ENCODE peak calls at places on chromosomes 7 and 10, in nine cellular contexts. Z is LHCN-M2; I is retina; O is AG08395; M is stimulated activated CD4-positive, alpha-beta T cell treated with anti-CD3 and anti-CD28 coated beads, Interleukin-12 subunit alpha, Interleukin-12 subunit beta, amount 100 ng/mL, for 4 hours; T is kidney glomerular epithelial cell; R is tibial artery; Q is hepatocyte; F is T1000. H is an unnamed sample.

GRCh38 chr7:37663693-37664092 is 19.9 kb upstream of the GPR141 start:
- DNase-seq in R (peak), O (no peak), M (no peak), Q (no peak), I (no peak), F (no peak), T (no peak), Z (no peak), H (no peak)

GRCh38 chr10:7436490-7437100 is 25.8 kb upstream of the SFMBT2 start:
- DNase-seq in R (no peak), Z (no peak), F (no peak), I (no peak), Q (no peak), O (no peak), M (no peak), T (no peak), H (no peak)

GRCh38 chr7:12594122-12594897 is 23.8 kb downstream of the SCIN start:
- DNase-seq in Q (no peak), T (no peak), O (no peak), F (no peak), Z (peak), R (no peak), M (no peak), I (no peak), H (peak)

GRCh38 chr7:108452707-108453106 is 3.5 kb downstream of the NRCAM start:
- DNase-seq in M (no peak), Z (peak), F (no peak), R (no peak), Q (peak), T (no peak), O (peak), I (no peak), H (peak)

GRCh38 chr10:59944339-59944935 is 38.1 kb upstream of the CCDC6 start:
- DNase-seq in Z (no peak), T (no peak), M (no peak), I (no peak), F (no peak), Q (no peak), O (no peak), R (no peak), H (no peak)

GRCh38 chr7:51366930-51367613 is 50.5 kb upstream of the COBL start:
- DNase-seq in F (no peak), Z (peak), R (no peak), I (peak), O (peak), M (no peak), Q (peak), T (peak), H (peak)

GRCh38 chr7:95342029-95342428 is 17.7 kb upstream of the PON1 start:
- DNase-seq in O (no peak), R (no peak), F (no peak), M (no peak), Q (no peak), T (no peak), I (no peak), Z (no peak), H (no peak)

GRCh38 chr10:102919237-102919959 is 1.3 kb downstream of the CNNM2 start:
- DNase-seq in T (no peak), M (no peak), Q (peak), R (peak), Z (no peak), O (peak), I (peak), F (no peak), H (no peak)

GRCh38 chr10:123132576-123133477 is 2.9 kb upstream of the HMX3 start:
- DNase-seq in O (peak), F (peak), R (peak), M (peak), T (peak), Q (peak), Z (peak), I (peak), H (peak)

GRCh38 chr10:70832852-70833542 is 17.2 kb downstream of the SGPL1 start:
- DNase-seq in Z (peak), O (peak), Q (no peak), F (no peak), M (no peak), R (no peak), I (no peak), T (peak), H (peak)

GRCh38 chr10:131577786-131578471 is 266.4 kb upstream of the TCERG1L start:
- DNase-seq in T (no peak), O (no peak), Q (no peak), Z (no peak), F (no peak), R (no peak), M (no peak), I (no peak), H (no peak)

GRCh38 chr7:158263110-158263963 is 324.3 kb downstream of the PTPRN2 start:
- DNase-seq in R (no peak), F (no peak), O (no peak), M (no peak), Q (no peak), I (no peak), Z (no peak), T (no peak), H (no peak)

GRCh38 chr7:44293561-44294324 is 31.7 kb downstream of the CAMK2B start:
- DNase-seq in Z (no peak), I (no peak), F (no peak), Q (peak), M (no peak), R (peak), T (no peak), O (no peak), H (no peak)

GRCh38 chr7:35003679-35004278 is 33.5 kb downstream of the DPY19L1 start:
- DNase-seq in Q (peak), O (peak), I (peak), F (peak), M (no peak), T (peak), Z (peak), R (no peak), H (peak)

GRCh38 chr7:27647052-27647451 is 15.6 kb downstream of the HIBADH start:
- DNase-seq in R (no peak), O (no peak), I (no peak), F (no peak), T (peak), Z (peak), Q (no peak), M (no peak), H (peak)

GRCh38 chr7:7208524-7208923 is 26.2 kb downstream of the C1GALT1 start:
- DNase-seq in T (no peak), R (no peak), Q (no peak), M (no peak), I (no peak), O (no peak), F (no peak), Z (no peak), H (no peak)

GRCh38 chr7:610531-611280 is 91.1 kb upstream of the PDGFA start:
- DNase-seq in M (no peak), F (no peak), Q (peak), Z (no peak), R (no peak), O (no peak), I (peak), T (no peak), H (no peak)

GRCh38 chr10:30489291-30489823 is 55.4 kb downstream of the MAP3K8 start:
- DNase-seq in Z (no peak), O (no peak), R (no peak), I (no peak), M (no peak), Q (no peak), F (no peak), T (no peak), H (no peak)

GRCh38 chr7:143046334-143046935 is 5.7 kb upstream of the OR6V1 start:
- DNase-seq in M (no peak), I (no peak), R (no peak), Q (no peak), O (no peak), Z (peak), F (no peak), T (no peak), H (no peak)

GRCh38 chr7:128863433-128863989 is 855 bp downstream of the ATP6V1F start:
- DNase-seq in F (no peak), Z (peak), O (peak), T (peak), I (peak), M (peak), Q (peak), R (no peak), H (peak)

GRCh38 chr10:103736763-103737162 is 118.6 kb downstream of the SH3PXD2A start:
- DNase-seq in F (no peak), R (no peak), M (no peak), T (no peak), Z (peak), I (no peak), O (no peak), Q (no peak), H (peak)

GRCh38 chr7:150631866-150632864 is at the start of gene GIMAP6:
- DNase-seq in Z (no peak), F (no peak), M (peak), I (no peak), T (no peak), O (no peak), Q (no peak), R (no peak), H (peak)